ENCODE peak calls at places on chromosomes 5 and 9, in seven cellular contexts. One of them, this sample, is unnamed.

GRCh38 chr5:137190031-137190430 is 309.1 kb downstream of the SPOCK1 start:
- DNase-seq in hepatocyte: no peak
- DNase-seq in GM13977: no peak
- DNase-seq in BJ: peak
- DNase-seq in glutamatergic neuron: no peak
- DNase-seq in AG09309: peak
- DNase-seq in heart right ventricle: no peak
- DNase-seq in this sample: no peak

GRCh38 chr9:101465330-101465915 is 29.8 kb upstream of the ALDOB start:
- DNase-seq in heart right ventricle: no peak
- DNase-seq in hepatocyte: peak
- DNase-seq in glutamatergic neuron: peak
- DNase-seq in GM13977: no peak
- DNase-seq in BJ: peak
- DNase-seq in AG09309: peak
- DNase-seq in this sample: no peak

GRCh38 chr5:110361501-110361900 is 365.0 kb downstream of the TMEM232 start:
- DNase-seq in glutamatergic neuron: no peak
- DNase-seq in AG09309: no peak
- DNase-seq in heart right ventricle: no peak
- DNase-seq in BJ: no peak
- DNase-seq in hepatocyte: no peak
- DNase-seq in GM13977: no peak
- DNase-seq in this sample: no peak

GRCh38 chr5:144183254-144183889 is 12.7 kb downstream of the KCTD16 start:
- DNase-seq in glutamatergic neuron: no peak
- DNase-seq in GM13977: no peak
- DNase-seq in AG09309: no peak
- DNase-seq in heart right ventricle: no peak
- DNase-seq in BJ: no peak
- DNase-seq in hepatocyte: peak
- DNase-seq in this sample: peak

GRCh38 chr9:91589101-91589553 is 165.5 kb upstream of the NFIL3 start:
- DNase-seq in heart right ventricle: no peak
- DNase-seq in BJ: no peak
- DNase-seq in hepatocyte: peak
- DNase-seq in GM13977: peak
- DNase-seq in glutamatergic neuron: no peak
- DNase-seq in AG09309: peak
- DNase-seq in this sample: peak

GRCh38 chr5:97097348-97098220 is 44.8 kb downstream of the LIX1 start:
- DNase-seq in heart right ventricle: no peak
- DNase-seq in AG09309: no peak
- DNase-seq in hepatocyte: no peak
- DNase-seq in BJ: no peak
- DNase-seq in glutamatergic neuron: no peak
- DNase-seq in GM13977: no peak
- DNase-seq in this sample: no peak

GRCh38 chr5:123474238-123474637 is 37.7 kb upstream of the CSNK1G3 start:
- DNase-seq in hepatocyte: no peak
- DNase-seq in BJ: no peak
- DNase-seq in GM13977: no peak
- DNase-seq in glutamatergic neuron: no peak
- DNase-seq in AG09309: no peak
- DNase-seq in heart right ventricle: no peak
- DNase-seq in this sample: no peak

GRCh38 chr5:36744041-36744677 is 132.4 kb upstream of the NIPBL start:
- DNase-seq in glutamatergic neuron: no peak
- DNase-seq in GM13977: no peak
- DNase-seq in BJ: no peak
- DNase-seq in heart right ventricle: no peak
- DNase-seq in hepatocyte: peak
- DNase-seq in AG09309: no peak
- DNase-seq in this sample: no peak

GRCh38 chr5:132744659-132745058 is 2.6 kb upstream of the CCNI2 start:
- DNase-seq in hepatocyte: no peak
- DNase-seq in glutamatergic neuron: no peak
- DNase-seq in BJ: no peak
- DNase-seq in GM13977: no peak
- DNase-seq in heart right ventricle: no peak
- DNase-seq in AG09309: no peak
- DNase-seq in this sample: no peak

GRCh38 chr5:132747064-132747692 is at the start of gene CCNI2:
- DNase-seq in AG09309: no peak
- DNase-seq in hepatocyte: peak
- DNase-seq in BJ: no peak
- DNase-seq in heart right ventricle: peak
- DNase-seq in glutamatergic neuron: peak
- DNase-seq in GM13977: peak
- DNase-seq in this sample: peak

GRCh38 chr5:132747693-132748440 is 641 bp downstream of the CCNI2 start:
- DNase-seq in hepatocyte: peak
- DNase-seq in glutamatergic neuron: peak
- DNase-seq in BJ: no peak
- DNase-seq in GM13977: peak
- DNase-seq in AG09309: no peak
- DNase-seq in heart right ventricle: no peak
- DNase-seq in this sample: peak

GRCh38 chr5:132748522-132749000 is 1.3 kb downstream of the CCNI2 start:
- DNase-seq in glutamatergic neuron: no peak
- DNase-seq in AG09309: no peak
- DNase-seq in BJ: no peak
- DNase-seq in heart right ventricle: no peak
- DNase-seq in hepatocyte: no peak
- DNase-seq in GM13977: peak
- DNase-seq in this sample: peak

GRCh38 chr5:132746592-132747063 is 598 bp upstream of the CCNI2 start:
- DNase-seq in AG09309: no peak
- DNase-seq in glutamatergic neuron: no peak
- DNase-seq in BJ: no peak
- DNase-seq in heart right ventricle: no peak
- DNase-seq in hepatocyte: peak
- DNase-seq in GM13977: no peak
- DNase-seq in this sample: no peak
- TF ChIP-seq CTCF in AG09309: peak
- TF ChIP-seq CTCF in glutamatergic neuron: no peak
- TF ChIP-seq CTCF in BJ: no peak
- TF ChIP-seq CTCF in heart right ventricle: peak
- TF ChIP-seq CTCF in hepatocyte: peak
- TF ChIP-seq CTCF in GM13977: peak
- TF ChIP-seq CTCF in this sample: peak

DNA sequence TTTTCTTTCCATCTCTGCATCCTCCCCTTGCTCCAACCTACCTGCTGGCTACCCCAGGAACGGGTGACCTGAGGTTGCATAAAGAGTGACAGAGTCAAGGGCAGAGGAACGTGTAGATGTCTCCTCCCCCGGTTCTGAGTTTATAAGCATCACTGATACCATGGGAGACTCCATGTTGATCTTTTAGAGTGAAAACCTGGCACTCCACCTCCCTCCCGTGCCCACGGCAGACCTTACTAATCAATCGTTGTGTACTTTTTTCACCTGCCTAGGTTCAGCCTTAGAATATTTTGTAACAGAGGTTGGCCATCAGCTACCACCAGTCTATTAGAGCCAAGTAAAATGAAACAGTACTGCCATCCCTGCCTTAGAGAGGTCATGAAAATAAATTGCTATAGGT is 24.6 kb upstream of the BARHL1 start:
- DNase-seq in heart right ventricle: no peak
- DNase-seq in hepatocyte: no peak
- DNase-seq in AG09309: no peak
- DNase-seq in glutamatergic neuron: no peak
- DNase-seq in GM13977: no peak
- DNase-seq in BJ: no peak
- DNase-seq in this sample: no peak
- TF ChIP-seq CTCF in heart right ventricle: no peak
- TF ChIP-seq CTCF in hepatocyte: no peak
- TF ChIP-seq CTCF in AG09309: no peak
- TF ChIP-seq CTCF in glutamatergic neuron: no peak
- TF ChIP-seq CTCF in GM13977: no peak
- TF ChIP-seq CTCF in BJ: no peak
- TF ChIP-seq CTCF in this sample: no peak

GRCh38 chr5:101288633-101289032 is 385.6 kb upstream of the ST8SIA4 start:
- DNase-seq in AG09309: no peak
- DNase-seq in GM13977: no peak
- DNase-seq in BJ: no peak
- DNase-seq in heart right ventricle: no peak
- DNase-seq in glutamatergic neuron: no peak
- DNase-seq in hepatocyte: no peak
- DNase-seq in this sample: no peak

DNA sequence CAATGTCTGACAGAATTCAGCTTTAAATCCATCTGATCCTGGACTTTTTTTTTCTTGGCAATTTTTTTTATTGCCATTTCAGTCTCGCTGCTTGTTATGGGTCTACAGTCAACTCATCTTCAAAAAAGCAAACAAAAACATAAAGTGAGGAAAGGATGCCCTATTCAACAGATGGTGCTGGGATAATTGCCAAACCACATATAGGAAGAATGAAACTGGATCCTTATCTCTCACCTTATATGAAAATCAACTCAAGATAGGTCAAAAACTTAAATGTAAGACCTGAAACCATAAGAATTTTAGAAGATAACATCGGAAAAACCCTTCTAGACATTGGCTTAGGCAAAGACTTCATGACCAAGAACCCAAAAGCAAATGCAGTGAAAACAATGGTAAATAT is 389.1 kb upstream of the ST8SIA4 start:
- DNase-seq in BJ: no peak
- DNase-seq in GM13977: no peak
- DNase-seq in hepatocyte: no peak
- DNase-seq in AG09309: no peak
- DNase-seq in glutamatergic neuron: no peak
- DNase-seq in heart right ventricle: no peak
- DNase-seq in this sample: no peak
- TF ChIP-seq CTCF in BJ: no peak
- TF ChIP-seq CTCF in GM13977: no peak
- TF ChIP-seq CTCF in hepatocyte: no peak
- TF ChIP-seq CTCF in AG09309: no peak
- TF ChIP-seq CTCF in glutamatergic neuron: no peak
- TF ChIP-seq CTCF in heart right ventricle: no peak
- TF ChIP-seq CTCF in this sample: no peak

DNA sequence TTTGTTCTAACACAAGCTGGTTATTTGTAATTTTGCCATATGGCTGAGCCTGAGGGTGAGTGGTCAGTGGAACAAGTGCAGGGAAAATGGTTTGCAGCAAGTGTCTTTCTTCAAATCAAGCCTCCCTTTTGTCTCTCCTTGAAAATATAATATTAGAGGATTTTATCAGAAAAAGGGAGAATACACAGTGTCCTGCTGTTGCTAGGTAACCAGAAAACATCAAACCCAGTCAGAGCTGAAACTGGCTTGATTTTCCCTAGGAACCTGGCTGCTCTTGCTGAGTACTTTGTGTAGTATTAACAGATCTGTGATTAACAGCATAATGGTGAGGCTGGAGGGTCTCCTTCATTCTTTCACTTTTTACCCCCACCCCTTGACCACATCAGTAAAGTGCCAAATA is 314.0 kb downstream of the ARHGEF28 start:
- DNase-seq in hepatocyte: no peak
- DNase-seq in GM13977: no peak
- DNase-seq in heart right ventricle: no peak
- DNase-seq in AG09309: no peak
- DNase-seq in BJ: no peak
- DNase-seq in glutamatergic neuron: no peak
- DNase-seq in this sample: no peak
- TF ChIP-seq CTCF in hepatocyte: no peak
- TF ChIP-seq CTCF in GM13977: no peak
- TF ChIP-seq CTCF in heart right ventricle: no peak
- TF ChIP-seq CTCF in AG09309: no peak
- TF ChIP-seq CTCF in BJ: no peak
- TF ChIP-seq CTCF in glutamatergic neuron: no peak
- TF ChIP-seq CTCF in this sample: no peak

GRCh38 chr5:30401479-30402058 is 791.9 kb upstream of the CDH6 start:
- DNase-seq in heart right ventricle: no peak
- DNase-seq in hepatocyte: peak
- DNase-seq in AG09309: no peak
- DNase-seq in BJ: no peak
- DNase-seq in GM13977: no peak
- DNase-seq in glutamatergic neuron: peak
- DNase-seq in this sample: no peak
- TF ChIP-seq CTCF in heart right ventricle: peak
- TF ChIP-seq CTCF in hepatocyte: peak
- TF ChIP-seq CTCF in AG09309: no peak
- TF ChIP-seq CTCF in BJ: peak
- TF ChIP-seq CTCF in GM13977: peak
- TF ChIP-seq CTCF in glutamatergic neuron: peak
- TF ChIP-seq CTCF in this sample: no peak

DNA sequence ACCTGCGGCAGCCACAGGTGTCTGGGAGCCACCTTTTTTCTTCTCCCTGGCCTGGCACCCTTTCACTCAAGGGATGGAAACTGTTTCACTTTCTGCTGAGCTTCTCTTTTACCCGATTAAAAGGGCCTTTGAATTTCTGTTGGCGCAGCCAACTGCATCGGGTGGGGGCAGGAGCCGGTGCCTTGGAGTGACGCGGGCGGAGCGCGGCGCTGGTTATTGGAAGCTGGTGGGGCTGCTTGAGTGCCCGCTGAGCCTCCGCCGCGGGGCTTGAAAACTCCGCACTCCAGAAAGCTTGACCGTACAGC is 52.0 kb upstream of the TJP2 start:
- DNase-seq in GM13977: peak
- DNase-seq in heart right ventricle: peak
- DNase-seq in glutamatergic neuron: peak
- DNase-seq in hepatocyte: peak
- DNase-seq in AG09309: no peak
- DNase-seq in BJ: no peak
- DNase-seq in this sample: peak
- TF ChIP-seq CTCF in GM13977: no peak
- TF ChIP-seq CTCF in heart right ventricle: no peak
- TF ChIP-seq CTCF in glutamatergic neuron: no peak
- TF ChIP-seq CTCF in hepatocyte: no peak
- TF ChIP-seq CTCF in AG09309: no peak
- TF ChIP-seq CTCF in BJ: no peak
- TF ChIP-seq CTCF in this sample: no peak